ENCODE peak calls at places on chromosomes 4 and X, in ten cellular contexts. K, H, G, F, I, B, S, J, E and O are unnamed samples. For H3K36me3, the result is how much of the 10 kb centered on the place peaks cover.

GRCh38 chr4:8703401-8703696 is 110.8 kb downstream of the CPZ start:
- DNase-seq in K (no peak), J (no peak), B (no peak), G (peak), I (no peak), F (no peak), S (no peak), H (no peak), E (no peak), O (no peak)

GRCh38 chr4:185708348-185708747 is 103.6 kb downstream of the SORBS2 start:
- DNase-seq in J (peak), E (no peak), F (no peak), H (no peak), B (no peak), S (no peak), G (no peak), I (peak), K (no peak), O (no peak)

GRCh38 chr4:25860586-25861421 is 2.0 kb downstream of the SEL1L3 start:
- DNase-seq in G (no peak), B (no peak), I (peak), H (no peak), K (peak), J (no peak), F (no peak), S (no peak), E (no peak), O (no peak)

GRCh38 chr4:55407119-55407518 is 11.4 kb downstream of the TMEM165 start:
- DNase-seq in E (no peak), B (no peak), H (no peak), K (no peak), S (no peak), J (peak), G (no peak), I (no peak), F (no peak), O (no peak)

GRCh38 chrX:139008185-139008584 is 296.7 kb upstream of the FGF13 start:
- DNase-seq in E (no peak), G (no peak), H (no peak), S (no peak), J (no peak), F (no peak), I (no peak), B (no peak), K (no peak), O (no peak)

GRCh38 chr4:16752150-16752549 is 146.3 kb downstream of the LDB2 start:
- DNase-seq in G (no peak), K (no peak), I (peak), S (no peak), J (no peak), E (no peak), H (peak), F (no peak), B (no peak), O (no peak)

GRCh38 chr4:108350332-108350731 is 181.6 kb upstream of the LEF1 start:
- DNase-seq in B (no peak), S (no peak), G (no peak), E (no peak), F (peak), J (no peak), I (no peak), H (no peak), K (no peak), O (peak)

GRCh38 chr4:26782168-26782829 is 78.3 kb upstream of the STIM2 start:
- DNase-seq in H (no peak), K (no peak), J (no peak), E (no peak), G (no peak), S (no peak), I (peak), B (no peak), F (no peak), O (no peak)

GRCh38 chr4:85127653-85128052 is 161.2 kb upstream of the WDFY3 start:
- DNase-seq in S (no peak), G (no peak), B (no peak), K (peak), F (peak), I (peak), J (peak), H (peak), E (no peak), O (peak)

GRCh38 chr4:177483271-177483670 is 41.0 kb upstream of the AGA start:
- DNase-seq in I (peak), E (no peak), H (no peak), S (no peak), B (no peak), K (no peak), J (no peak), F (no peak), G (no peak), O (no peak)

GRCh38 chr4:87038837-87039715 is 104.3 kb downstream of the AFF1 start:
- DNase-seq in B (peak), E (peak), K (peak), F (peak), J (peak), H (peak), I (peak), G (no peak), S (no peak), O (peak)

GRCh38 chr4:27318740-27319139 is 458.1 kb downstream of the STIM2 start:
- DNase-seq in J (no peak), F (peak), E (no peak), I (peak), B (no peak), H (peak), G (no peak), S (no peak), K (peak), O (peak)

GRCh38 chrX:41441934-41442823 is 5.0 kb upstream of the NYX start:
- DNase-seq in H (peak), E (peak), J (peak), K (peak), B (peak), G (peak), F (peak), S (peak), I (peak), O (peak)

GRCh38 chr4:77931452-77932135 is 69.0 kb downstream of the MRPL1 start:
- DNase-seq in E (peak), G (no peak), J (peak), B (no peak), I (peak), H (no peak), S (no peak), K (no peak), F (no peak), O (no peak)

GRCh38 chrX:13652256-13653021 is 502 bp upstream of the TCEANC start:
- DNase-seq in S (no peak), H (no peak), K (no peak), I (peak), F (no peak), B (no peak), J (peak), G (no peak), E (peak), O (no peak)

GRCh38 chrX:45070116-45071007 is 130.3 kb downstream of the DIPK2B start:
- DNase-seq in S (no peak), J (peak), B (no peak), F (peak), G (no peak), E (peak), I (peak), H (peak), K (peak), O (peak)

GRCh38 chr4:91963489-91963888 is 340.3 kb upstream of the GRID2 start:
- DNase-seq in F (no peak), G (no peak), K (no peak), J (peak), B (no peak), H (no peak), I (peak), S (no peak), E (peak), O (no peak)

GRCh38 chr4:160493206-160493605 is 1390.3 kb downstream of the RAPGEF2 start:
- DNase-seq in F (no peak), K (no peak), E (no peak), J (no peak), S (no peak), G (no peak), B (no peak), I (no peak), H (no peak), O (no peak)

GRCh38 chr4:30837131-30837539 is 117.0 kb downstream of the PCDH7 start:
- DNase-seq in S (no peak), J (peak), G (no peak), B (no peak), H (peak), E (peak), K (peak), F (peak), I (peak), O (peak)

DNA sequence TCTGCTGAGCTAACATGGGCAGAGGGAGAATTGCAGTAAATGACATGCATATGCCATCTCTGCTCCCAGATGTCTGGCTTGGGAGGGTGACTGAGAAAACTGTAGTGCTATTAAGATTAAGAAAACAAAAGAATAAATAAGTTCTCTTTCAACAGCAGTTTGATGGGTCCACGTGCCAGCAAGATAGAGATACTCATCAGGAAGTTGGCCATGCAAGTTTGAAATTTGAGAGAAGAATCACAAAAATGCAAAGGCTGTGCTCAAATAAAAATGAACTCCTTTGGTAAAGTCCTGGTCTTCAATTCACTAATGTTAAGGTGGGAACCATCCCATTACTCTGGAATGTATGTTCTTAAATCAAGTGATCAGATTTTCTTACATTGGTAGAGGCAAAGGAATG is 7.1 kb downstream of the NFXL1 start:
- DNase-seq in K (no peak), G (no peak), E (no peak), I (no peak), H (no peak), F (no peak), B (no peak), J (no peak), S (no peak), O (no peak)
- H3K36me3 ChIP-seq in K (under half), G (under half), E (under half), I (half or more), H (under half), F (under half), B (half or more), J (under half), S (under half), O (half or more)

GRCh38 chr4:2731907-2732314 is 24.2 kb downstream of the TNIP2 start:
- DNase-seq in H (no peak), G (no peak), F (no peak), B (no peak), E (no peak), I (no peak), J (no peak), S (no peak), K (no peak), O (no peak)

GRCh38 chr4:2728806-2729532 is 27.2 kb downstream of the TNIP2 start:
- DNase-seq in K (no peak), H (no peak), I (no peak), F (no peak), E (no peak), J (no peak), B (no peak), G (no peak), S (no peak), O (no peak)

GRCh38 chr4:2729533-2729875 is 26.6 kb downstream of the TNIP2 start:
- DNase-seq in G (no peak), K (no peak), J (no peak), E (no peak), I (no peak), B (no peak), F (no peak), H (no peak), S (no peak), O (no peak)

GRCh38 chr4:2725380-2725779 is 30.8 kb downstream of the TNIP2 start:
- DNase-seq in G (no peak), J (no peak), I (no peak), B (no peak), E (no peak), K (no peak), S (no peak), F (no peak), H (no peak), O (no peak)

DNA sequence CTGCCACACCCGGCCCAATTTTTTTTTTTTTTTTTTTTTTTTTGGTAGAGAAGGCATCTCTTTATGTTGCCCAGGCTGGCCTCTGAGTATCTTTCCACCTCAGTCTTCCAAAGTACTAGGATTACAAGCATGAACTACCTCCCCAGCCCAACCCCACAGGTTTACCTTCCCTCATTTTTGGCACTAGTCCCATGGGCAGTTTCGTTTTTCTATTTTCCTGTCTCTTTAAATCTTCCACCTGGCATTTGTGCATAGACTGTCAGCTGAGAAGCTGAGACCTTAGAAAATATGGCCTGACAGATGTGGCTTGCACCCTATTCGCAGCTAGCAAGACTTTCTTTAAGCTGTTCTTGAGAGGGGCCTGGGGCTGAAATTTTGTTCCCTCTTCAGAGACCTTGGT is 27.9 kb downstream of the TNIP2 start:
- DNase-seq in G (no peak), E (no peak), F (no peak), K (no peak), H (no peak), J (no peak), S (no peak), I (no peak), B (no peak), O (no peak)
- H3K36me3 ChIP-seq in G (under half), E (under half), F (under half), K (under half), H (under half), J (under half), S (under half), I (under half), B (under half), O (under half)

DNA sequence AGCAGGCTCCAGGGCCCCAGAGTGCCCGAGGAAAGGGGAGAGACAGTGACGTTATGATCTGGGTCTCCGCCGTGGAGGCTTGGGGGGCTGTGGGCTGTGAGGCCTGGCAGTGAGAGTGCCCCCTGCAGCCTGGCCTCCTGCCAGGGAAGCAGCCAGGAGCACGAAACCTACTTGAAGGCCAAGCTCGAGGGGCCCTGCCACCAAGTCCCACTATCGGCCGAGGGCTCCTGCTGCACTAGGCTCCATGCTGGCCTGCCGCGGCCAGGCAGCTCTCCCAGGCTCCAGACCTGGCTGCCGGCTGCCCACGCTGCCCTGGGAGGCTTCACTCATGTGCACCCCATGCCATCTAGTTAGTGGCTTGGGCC is 18.7 kb downstream of the FLNA start:
- DNase-seq in B (peak), E (no peak), J (no peak), S (no peak), G (no peak), F (no peak), H (no peak), I (no peak), K (no peak), O (no peak)
- H3K36me3 ChIP-seq in B (half or more), E (under half), J (under half), S (under half), G (under half), F (under half), H (under half), I (half or more), K (under half), O (half or more)

GRCh38 chr4:13615162-13615561 is 12.4 kb downstream of the BOD1L1 start:
- DNase-seq in B (no peak), S (no peak), G (no peak), H (no peak), I (no peak), J (no peak), E (no peak), F (no peak), K (no peak), O (no peak)

GRCh38 chr4:13612569-13612968 is 15.0 kb downstream of the BOD1L1 start:
- DNase-seq in S (no peak), I (no peak), H (peak), E (no peak), F (peak), B (no peak), G (no peak), K (no peak), J (no peak), O (no peak)

GRCh38 chr4:13618212-13618806 is 9.2 kb downstream of the BOD1L1 start:
- DNase-seq in G (no peak), F (no peak), B (no peak), H (no peak), K (no peak), E (no peak), J (no peak), I (no peak), S (no peak), O (no peak)

GRCh38 chr4:13616597-13616996 is 10.9 kb downstream of the BOD1L1 start:
- DNase-seq in G (no peak), K (no peak), B (no peak), J (no peak), I (no peak), F (no peak), E (no peak), S (no peak), H (no peak), O (no peak)

DNA sequence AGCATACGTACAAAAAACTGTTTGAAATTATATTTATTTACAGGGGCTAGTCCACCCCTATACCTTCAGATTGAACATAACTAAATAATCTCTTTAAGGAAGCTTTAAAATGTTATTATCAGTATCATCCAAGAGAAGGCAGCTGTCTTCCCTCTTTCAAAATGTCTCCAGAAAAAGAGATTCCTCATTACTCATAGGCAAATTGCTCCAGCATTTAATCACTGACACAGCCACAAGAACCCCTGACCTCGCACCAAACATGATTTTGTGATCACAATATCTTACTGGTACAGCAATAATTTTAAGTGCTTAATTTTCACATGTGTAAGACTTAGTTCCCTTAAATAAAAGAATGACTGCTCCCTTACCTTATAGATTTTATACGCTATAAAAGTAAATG is 9.7 kb downstream of the BOD1L1 start:
- DNase-seq in I (no peak), B (no peak), E (no peak), K (no peak), F (no peak), G (no peak), S (no peak), J (no peak), H (no peak), O (no peak)
- H3K36me3 ChIP-seq in I (half or more), B (half or more), E (under half), K (under half), F (under half), G (under half), S (under half), J (under half), H (under half), O (under half)

DNA sequence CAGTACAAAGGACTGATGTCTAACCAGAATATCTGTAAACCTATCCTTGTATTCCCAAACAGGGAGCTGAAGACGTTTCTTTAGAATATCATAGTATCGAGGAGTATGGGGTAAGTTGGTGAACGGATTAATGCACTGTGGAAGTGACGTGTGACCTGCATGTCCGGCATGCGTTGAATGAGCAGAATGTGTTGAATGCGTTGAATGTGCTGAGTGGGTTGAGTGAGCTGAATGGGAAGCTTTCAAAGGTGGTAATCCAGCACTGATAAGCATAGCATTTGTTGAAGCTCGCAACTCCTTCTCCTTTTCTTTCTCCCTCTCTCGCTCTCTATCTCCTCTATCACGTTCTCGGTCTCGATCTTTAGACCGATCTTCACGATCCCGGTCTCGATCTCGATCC is 8.1 kb downstream of the DHX15 start:
- DNase-seq in F (no peak), S (no peak), H (no peak), I (no peak), G (no peak), E (no peak), J (no peak), K (no peak), B (no peak), O (no peak)
- H3K36me3 ChIP-seq in F (under half), S (under half), H (under half), I (under half), G (under half), E (under half), J (under half), K (under half), B (under half), O (half or more)

DNA sequence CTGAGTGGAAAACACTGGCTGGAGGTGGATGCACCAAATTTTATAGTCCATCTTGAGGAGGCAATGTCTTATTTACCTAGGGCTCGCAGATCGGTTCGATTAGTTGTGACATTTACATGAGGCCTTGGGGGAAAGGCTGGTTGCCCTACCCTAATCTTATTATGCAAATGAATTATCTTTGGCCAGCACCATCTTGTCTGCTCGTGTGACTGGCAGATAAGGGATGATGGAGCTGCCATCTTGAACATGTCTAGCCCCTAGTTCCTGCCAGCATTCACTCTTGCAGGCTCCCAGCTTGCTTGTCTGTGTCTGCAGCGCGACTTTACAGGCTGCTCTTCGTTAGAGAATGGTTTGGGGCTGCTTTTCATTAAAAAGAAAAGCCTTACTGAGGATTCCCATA is 61.9 kb downstream of the SEC24B start:
- DNase-seq in I (no peak), H (no peak), S (no peak), J (no peak), E (no peak), B (no peak), K (no peak), F (no peak), G (no peak), O (no peak)
- H3K36me3 ChIP-seq in I (under half), H (under half), S (under half), J (under half), E (under half), B (half or more), K (under half), F (under half), G (under half), O (under half)

DNA sequence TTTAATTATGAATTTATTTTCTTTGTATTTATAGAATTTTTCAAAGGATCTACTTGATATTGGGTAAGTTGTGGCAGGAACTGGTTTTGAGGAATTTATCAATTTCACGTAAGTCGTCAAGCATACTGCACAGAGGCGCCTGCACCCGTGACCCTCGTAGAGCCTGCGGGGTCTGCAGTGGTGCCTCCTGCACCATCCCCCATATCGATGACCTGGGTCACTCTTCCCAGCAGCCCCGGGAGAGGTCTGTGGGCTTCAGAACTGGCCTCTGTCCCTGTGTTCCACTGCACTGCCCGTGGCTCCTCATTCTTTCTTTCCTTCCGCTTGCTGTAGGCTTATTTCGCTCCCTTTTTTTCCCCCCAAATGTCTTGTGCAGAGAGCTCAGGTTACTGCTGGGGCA is 31.5 kb upstream of the CPLX1 start:
- DNase-seq in I (no peak), J (no peak), E (no peak), S (no peak), B (no peak), K (no peak), H (no peak), F (no peak), G (no peak), O (no peak)
- H3K36me3 ChIP-seq in I (under half), J (under half), E (under half), S (under half), B (half or more), K (under half), H (under half), F (under half), G (under half), O (under half)

GRCh38 chrX:18619288-18619687 is 52.6 kb downstream of the RS1 start:
- DNase-seq in F (no peak), B (no peak), S (no peak), E (no peak), J (no peak), G (no peak), K (no peak), I (no peak), H (no peak), O (no peak)
- H3K36me3 ChIP-seq in F (under half), B (under half), S (under half), E (under half), J (under half), G (under half), K (under half), I (under half), H (under half), O (under half)